ENCODE peak calls at places on chromosomes 5 and 9, in eight cellular contexts. J is SK-N-MC, Z is ascending aorta, S is body of pancreas, O is sigmoid colon, U is adipocyte, V is endodermal cell, F is colonic mucosa. E is an unnamed sample. For H3K36me3, the result is how much of the 10 kb centered on the place peaks cover.

GRCh38 chr5:59422026-59422941 is 471.2 kb downstream of the PDE4D start:
- DNase-seq in J (no peak), Z (no peak), S (no peak), O (no peak), U (no peak), V (no peak), F (peak), E (no peak)

GRCh38 chr9:14827805-14828204 is 82.4 kb downstream of the FREM1 start:
- DNase-seq in J (no peak), Z (no peak), S (no peak), O (no peak), U (no peak), V (no peak), F (no peak), E (no peak)

GRCh38 chr5:50968296-50969206 is 302.1 kb downstream of the PARP8 start:
- DNase-seq in J (no peak), Z (no peak), S (no peak), O (no peak), U (no peak), V (peak), F (no peak), E (no peak)

GRCh38 chr5:76209297-76209696 is 126.1 kb downstream of the SV2C start:
- DNase-seq in J (no peak), Z (no peak), S (no peak), O (no peak), U (no peak), V (no peak), F (no peak), E (no peak)

GRCh38 chr5:65066787-65067506 is 298.2 kb downstream of the CWC27 start:
- DNase-seq in J (no peak), Z (no peak), S (no peak), O (no peak), U (no peak), V (no peak), F (no peak), E (no peak)

GRCh38 chr9:34211395-34211794 is 32.6 kb downstream of the UBAP1 start:
- DNase-seq in J (no peak), Z (no peak), S (no peak), O (no peak), U (no peak), V (no peak), F (no peak), E (no peak)

GRCh38 chr9:73077625-73078030 is 74.0 kb upstream of the ANXA1 start:
- DNase-seq in J (no peak), Z (no peak), S (no peak), O (no peak), U (no peak), V (no peak), F (no peak), E (no peak)

GRCh38 chr5:74943905-74944304 is 77.7 kb upstream of the FAM169A start:
- DNase-seq in J (no peak), Z (no peak), S (no peak), O (no peak), U (no peak), V (peak), F (no peak), E (no peak)

GRCh38 chr5:180119886-180120220 is 48.3 kb upstream of the RNF130 start:
- DNase-seq in J (no peak), Z (no peak), S (no peak), O (no peak), U (no peak), V (no peak), F (no peak), E (no peak)

GRCh38 chr9:130897848-130898551 is 1.4 kb upstream of the QRFP start:
- DNase-seq in J (no peak), Z (no peak), S (no peak), O (no peak), U (no peak), V (no peak), F (no peak), E (no peak)

GRCh38 chr5:169064093-169064492 is 236.8 kb downstream of the SLIT3 start:
- DNase-seq in J (no peak), Z (no peak), S (no peak), O (no peak), U (peak), V (peak), F (no peak), E (no peak)

GRCh38 chr5:60586307-60586901 is 113.6 kb downstream of the DEPDC1B start:
- DNase-seq in J (no peak), Z (no peak), S (no peak), O (no peak), U (peak), V (no peak), F (no peak), E (no peak)

GRCh38 chr9:96320749-96321280 is 18.8 kb upstream of the HSD17B3 start:
- DNase-seq in J (no peak), Z (no peak), S (no peak), O (no peak), U (no peak), V (peak), F (no peak), E (no peak)

GRCh38 chr5:124650960-124651662 is 95.3 kb downstream of the ZNF608 start:
- DNase-seq in J (no peak), Z (no peak), S (no peak), O (no peak), U (peak), V (no peak), F (no peak), E (peak)

DNA sequence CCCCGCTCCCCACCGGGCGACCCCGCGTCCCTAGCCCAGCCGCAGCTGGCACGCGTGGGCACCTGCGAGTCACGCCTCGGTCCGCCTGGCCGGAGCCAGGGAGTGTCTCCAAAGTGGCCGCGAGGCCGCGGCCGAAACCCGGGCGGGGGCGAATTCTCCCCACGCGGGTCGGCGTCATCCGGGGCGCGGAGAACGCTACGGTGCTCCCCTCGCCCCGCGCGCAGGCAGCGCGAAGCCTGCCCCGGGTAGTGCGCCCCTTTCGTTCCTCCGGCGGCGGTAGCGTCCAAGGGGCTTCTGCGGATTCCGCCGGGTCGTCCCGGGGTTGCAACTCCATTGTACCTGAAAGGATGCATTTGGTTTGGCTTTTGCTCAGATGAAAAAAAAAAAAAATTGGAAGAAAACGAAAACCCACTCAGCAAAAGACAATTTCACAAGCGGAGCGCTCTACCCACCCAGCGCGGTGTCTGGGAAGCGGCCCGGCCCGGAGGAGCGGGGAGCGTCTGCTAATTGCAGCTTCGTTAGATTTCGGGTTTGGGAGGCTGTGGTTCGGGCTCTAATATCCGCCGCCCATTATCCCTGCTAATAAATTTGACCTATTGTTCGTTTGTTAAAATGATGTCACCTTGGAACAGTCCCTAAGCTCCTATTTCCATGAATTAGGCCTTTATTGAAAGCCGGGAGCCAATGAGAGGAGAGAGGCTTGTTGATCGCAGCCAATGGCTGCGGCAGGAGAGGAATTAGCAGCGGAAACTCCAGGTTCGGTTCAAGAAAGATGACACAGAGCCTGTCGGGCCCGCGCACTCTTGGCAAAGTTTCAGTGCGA is at the start of gene TLX3:
- DNase-seq in J (no peak), Z (no peak), S (no peak), O (no peak), U (no peak), V (peak), F (no peak), E (no peak)
- H3K4me3 ChIP-seq in J (no peak), Z (peak), S (no peak), O (no peak), U (no peak), V (peak), F (peak), E (no peak)

GRCh38 chr9:122940603-122941559 is at the start of gene RABGAP1:
- DNase-seq in J (peak), Z (peak), S (peak), O (peak), U (peak), V (peak), F (peak), E (peak)

GRCh38 chr9:122941560-122942234 is 877 bp downstream of the RABGAP1 start:
- DNase-seq in J (no peak), Z (no peak), S (peak), O (peak), U (peak), V (no peak), F (peak), E (no peak)

GRCh38 chr9:122936883-122937282 is 3.9 kb upstream of the RABGAP1 start:
- DNase-seq in J (no peak), Z (no peak), S (no peak), O (no peak), U (no peak), V (no peak), F (no peak), E (no peak)

GRCh38 chr9:122936464-122936863 is 4.4 kb upstream of the RABGAP1 start:
- DNase-seq in J (no peak), Z (no peak), S (no peak), O (no peak), U (no peak), V (no peak), F (no peak), E (no peak)

DNA sequence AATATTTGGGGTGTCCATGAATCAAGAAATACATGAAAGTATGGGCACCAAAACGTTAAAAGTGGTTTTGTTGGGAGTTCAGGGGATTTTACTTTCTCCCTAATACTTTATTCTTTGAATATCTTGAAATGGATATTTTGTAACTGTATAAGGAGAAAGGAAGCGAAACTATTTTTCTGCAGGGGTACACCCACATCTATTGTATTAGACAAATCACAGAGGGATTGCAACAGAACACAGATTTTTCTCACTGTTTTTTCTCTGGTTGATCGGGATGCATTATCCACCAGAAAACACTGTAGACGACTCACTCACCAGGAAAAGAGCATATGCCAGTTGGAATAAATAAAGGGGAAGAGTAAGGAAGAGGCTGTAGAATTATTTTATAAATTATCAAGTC is 1.2 kb upstream of the RABGAP1 start:
- DNase-seq in J (no peak), Z (no peak), S (no peak), O (no peak), U (no peak), V (no peak), F (no peak), E (no peak)
- H3K36me3 ChIP-seq in J (under half), Z (under half), S (under half), O (under half), U (under half), V (under half), F (under half), E (under half)

GRCh38 chr9:74500584-74500924 is 3.4 kb downstream of the RORB start:
- DNase-seq in J (no peak), Z (no peak), S (no peak), O (no peak), U (no peak), V (peak), F (no peak), E (no peak)
- H3K4me3 ChIP-seq in J (no peak), Z (peak), S (no peak), O (no peak), U (peak), V (peak), F (no peak), E (no peak)

GRCh38 chr9:137740311-137740710 is 121.5 kb downstream of the EHMT1 start:
- DNase-seq in J (no peak), Z (no peak), S (peak), O (peak), U (peak), V (peak), F (no peak), E (peak)
- H3K36me3 ChIP-seq in J (under half), Z (under half), S (under half), O (under half), U (under half), V (under half), F (under half), E (under half)

GRCh38 chr9:99743455-99743854 is 78.2 kb upstream of the NR4A3 start:
- DNase-seq in J (no peak), Z (no peak), S (no peak), O (no peak), U (no peak), V (no peak), F (no peak), E (no peak)
- H3K4me3 ChIP-seq in J (no peak), Z (no peak), S (no peak), O (no peak), U (no peak), V (no peak), F (no peak), E (no peak)

GRCh38 chr9:4717815-4718214 is 23.2 kb downstream of the AK3 start:
- DNase-seq in J (no peak), Z (no peak), S (no peak), O (no peak), U (no peak), V (no peak), F (no peak), E (no peak)
- H3K36me3 ChIP-seq in J (half or more), Z (under half), S (under half), O (under half), U (half or more), V (half or more), F (under half), E (under half)

GRCh38 chr5:157487358-157487757 is 27.3 kb downstream of the NIPAL4 start:
- DNase-seq in J (no peak), Z (no peak), S (no peak), O (peak), U (no peak), V (no peak), F (no peak), E (no peak)
- H3K4me3 ChIP-seq in J (no peak), Z (no peak), S (no peak), O (no peak), U (no peak), V (no peak), F (no peak), E (no peak)

GRCh38 chr5:126460459-126460858 is 37.2 kb downstream of the GRAMD2B start:
- DNase-seq in J (no peak), Z (no peak), S (no peak), O (no peak), U (no peak), V (no peak), F (no peak), E (no peak)
- H3K36me3 ChIP-seq in J (under half), Z (under half), S (under half), O (under half), U (half or more), V (under half), F (under half), E (under half)

GRCh38 chr9:126222363-126222834 is 104.2 kb upstream of the MVB12B start:
- DNase-seq in J (no peak), Z (no peak), S (no peak), O (no peak), U (no peak), V (peak), F (no peak), E (no peak)

GRCh38 chr9:126221480-126221879 is 105.1 kb upstream of the MVB12B start:
- DNase-seq in J (no peak), Z (no peak), S (no peak), O (no peak), U (no peak), V (no peak), F (no peak), E (no peak)

GRCh38 chr9:126223798-126224531 is 102.7 kb upstream of the MVB12B start:
- DNase-seq in J (no peak), Z (no peak), S (no peak), O (no peak), U (no peak), V (no peak), F (no peak), E (no peak)

GRCh38 chr9:126225611-126226609 is 100.7 kb upstream of the MVB12B start:
- DNase-seq in J (no peak), Z (no peak), S (no peak), O (no peak), U (no peak), V (peak), F (no peak), E (no peak)

DNA sequence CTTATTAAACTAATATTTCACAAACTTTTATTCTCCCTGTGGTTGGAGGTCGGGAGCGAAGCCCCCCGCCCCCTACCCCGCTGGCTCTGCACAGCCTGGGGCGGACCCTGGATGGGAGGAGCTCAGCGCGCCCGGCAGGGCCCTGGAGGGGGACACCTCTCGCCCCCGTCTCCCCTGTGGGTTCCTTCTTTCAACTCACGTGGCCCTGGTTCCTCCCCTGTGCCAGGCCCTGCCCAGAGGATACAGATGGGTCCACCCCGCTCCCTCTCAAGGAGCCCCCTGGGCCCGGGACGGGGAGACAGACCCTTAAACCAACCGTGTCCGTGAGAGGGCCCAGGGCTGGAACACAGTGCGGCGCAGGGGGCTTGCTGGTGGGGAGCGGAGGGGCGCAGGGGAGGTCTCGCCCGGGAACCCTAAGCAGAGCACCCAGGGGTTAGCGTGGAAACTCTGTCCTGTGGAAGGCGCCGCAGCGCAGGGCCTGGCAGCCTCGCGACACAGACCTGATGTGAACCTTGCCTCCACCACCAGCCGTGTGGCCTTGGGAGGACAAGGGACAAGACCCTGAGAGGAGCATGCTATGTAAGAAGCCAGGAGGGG is 103.7 kb upstream of the MVB12B start:
- DNase-seq in J (no peak), Z (no peak), S (no peak), O (no peak), U (no peak), V (peak), F (no peak), E (no peak)
- H3K4me3 ChIP-seq in J (no peak), Z (no peak), S (no peak), O (no peak), U (no peak), V (no peak), F (no peak), E (no peak)

DNA sequence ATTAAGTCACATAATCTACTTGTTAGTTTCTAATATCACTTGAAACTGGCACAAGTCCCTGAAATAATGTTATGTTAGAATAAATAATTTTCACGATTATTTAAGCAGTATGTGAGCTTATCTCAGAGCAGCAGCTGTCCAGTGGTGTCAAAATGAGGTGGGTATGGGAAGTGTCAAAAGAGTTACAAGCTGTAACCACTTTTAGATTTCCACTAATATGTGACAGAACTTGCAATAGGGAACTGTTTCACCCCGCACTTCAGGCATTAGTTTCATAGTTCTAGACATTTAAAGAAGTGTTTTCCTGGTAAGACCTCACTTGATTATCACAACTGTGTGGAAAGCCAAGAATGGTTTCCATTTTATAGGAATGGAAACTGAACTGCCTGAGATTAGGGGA is 2.9 kb upstream of the ISCA1 start:
- DNase-seq in J (no peak), Z (no peak), S (no peak), O (no peak), U (no peak), V (no peak), F (no peak), E (no peak)
- H3K36me3 ChIP-seq in J (under half), Z (under half), S (under half), O (under half), U (under half), V (under half), F (under half), E (under half)

E was measured in BJ.